ENCODE peak calls at places on chromosomes 13 and 19, in six cellular contexts. E, Y, N, A, F and J are unnamed samples.
A peak's percentile ranks its signal among the peaks of the same experiment; 100 is the strongest.

GRCh38 chr19:45154064-45154827 is 6.5 kb downstream of the NKPD1 start:
- DNase-seq in A (no peak), E (no peak), N (no peak), Y (no peak), F (no peak), J (no peak)

GRCh38 chr19:7294571-7295212 is 478 bp upstream of the INSR start:
- DNase-seq in Y (peak; percentile 39), N (no peak), E (no peak), A (peak; percentile 88), F (no peak), J (peak; percentile 92)

GRCh38 chr19:10402441-10403038 is 802 bp downstream of the CDC37 start:
- DNase-seq in F (no peak), N (no peak), E (no peak), Y (no peak), A (peak; percentile 68), J (no peak)

GRCh38 chr13:93603043-93603442 is 376.4 kb downstream of the GPC6 start:
- DNase-seq in E (no peak), F (peak; percentile 90), A (no peak), Y (no peak), N (no peak), J (no peak)

GRCh38 chr19:29530549-29531457 is 5.0 kb downstream of the VSTM2B start:
- DNase-seq in Y (no peak), E (no peak), F (no peak), N (no peak), A (no peak), J (peak; percentile 51)

GRCh38 chr13:103876571-103876970 is 810.4 kb upstream of the SLC10A2 start:
- DNase-seq in E (no peak), Y (no peak), A (no peak), N (no peak), F (peak; percentile 19), J (no peak)

GRCh38 chr19:5062799-5063198 is 93.9 kb downstream of the KDM4B start:
- DNase-seq in N (no peak), E (no peak), F (no peak), Y (no peak), A (no peak), J (no peak)

GRCh38 chr19:43561144-43561970 is 14.0 kb downstream of the XRCC1 start:
- DNase-seq in Y (no peak), A (no peak), F (no peak), E (no peak), N (no peak), J (no peak)

GRCh38 chr19:46630806-46631205 is 5.2 kb downstream of the GNG8 start:
- DNase-seq in F (no peak), Y (no peak), N (no peak), A (no peak), E (no peak), J (no peak)

GRCh38 chr13:50616101-50616500 is 227.4 kb downstream of the DLEU7 start:
- DNase-seq in Y (no peak), E (no peak), F (no peak), A (no peak), N (no peak), J (no peak)

GRCh38 chr19:35274323-35274722 is 5.6 kb downstream of the USF2 start:
- DNase-seq in F (no peak), A (no peak), Y (no peak), N (no peak), E (no peak), J (no peak)

GRCh38 chr19:6464070-6464873 is at the start of gene CRB3:
- DNase-seq in Y (no peak), N (no peak), E (peak; percentile 19), F (no peak), A (peak; percentile 93), J (peak; percentile 96)

GRCh38 chr19:708154-709141 is at the start of gene PALM:
- DNase-seq in N (no peak), Y (peak; percentile 23), E (no peak), F (no peak), A (no peak), J (no peak)

GRCh38 chr19:35986664-35987570 is 8.1 kb upstream of the SDHAF1 start:
- DNase-seq in E (no peak), N (no peak), F (no peak), A (peak; percentile 68), Y (no peak), J (no peak)

GRCh38 chr13:27599096-27599495 is 21.2 kb downstream of the LNX2 start:
- DNase-seq in F (no peak), E (no peak), Y (no peak), A (no peak), N (no peak), J (no peak)

GRCh38 chr13:70960841-70961443 is 852.7 kb upstream of the KLHL1 start:
- DNase-seq in E (no peak), N (no peak), A (no peak), F (no peak), Y (no peak), J (no peak)

GRCh38 chr19:47991191-47991808 is 670 bp downstream of the BSPH1 start:
- DNase-seq in A (no peak), Y (no peak), F (no peak), E (no peak), N (no peak), J (no peak)

GRCh38 chr13:36709136-36709895 is 35.5 kb downstream of the SERTM1 start:
- DNase-seq in Y (no peak), E (no peak), N (no peak), A (no peak), F (no peak), J (no peak)

GRCh38 chr13:111436446-111436845 is 116.0 kb downstream of the TEX29 start:
- DNase-seq in E (no peak), A (no peak), F (no peak), N (no peak), Y (no peak), J (no peak)

GRCh38 chr19:5326986-5327623 is 13.5 kb downstream of the PTPRS start:
- DNase-seq in N (no peak), F (no peak), A (no peak), Y (no peak), E (no peak), J (no peak)

GRCh38 chr13:43196171-43196611 is 172.8 kb downstream of the DNAJC15 start:
- DNase-seq in E (no peak), F (no peak), N (no peak), A (no peak), Y (no peak), J (no peak)

GRCh38 chr13:44364019-44364418 is 9.6 kb upstream of the SERP2 start:
- DNase-seq in N (no peak), A (no peak), F (no peak), E (no peak), Y (no peak), J (no peak)

GRCh38 chr19:41039806-41040205 is 48.4 kb upstream of the CYP2A13 start:
- DNase-seq in N (no peak), F (no peak), A (no peak), E (no peak), Y (no peak), J (no peak)

GRCh38 chr19:14544977-14545715 is 15.8 kb downstream of the TECR start:
- DNase-seq in Y (peak; percentile 93), E (no peak), F (no peak), N (no peak), A (no peak), J (peak; percentile 74)

GRCh38 chr19:35545855-35546381 is 492 bp downstream of the TMEM147 start:
- DNase-seq in F (no peak), Y (peak; percentile 53), N (peak; percentile 52), E (peak; percentile 27), A (peak; percentile 57), J (peak; percentile 76)

GRCh38 chr13:45540195-45540594 is 75.3 kb downstream of the ERICH6B start:
- DNase-seq in N (no peak), Y (no peak), A (no peak), F (no peak), E (no peak), J (no peak)

GRCh38 chr13:91101436-91101835 is 246.1 kb upstream of the MIR17HG start:
- DNase-seq in N (no peak), F (no peak), Y (no peak), A (no peak), E (no peak), J (no peak)

GRCh38 chr13:53782400-53783030 is 753.9 kb downstream of the OLFM4 start:
- DNase-seq in Y (peak; percentile 8), F (no peak), A (no peak), N (no peak), E (no peak), J (no peak)

GRCh38 chr19:917323-918151 is at the start of gene KISS1R:
- DNase-seq in Y (no peak), A (peak; percentile 75), F (no peak), N (no peak), E (no peak), J (peak; percentile 77)

GRCh38 chr13:62022369-62022768 is 606.7 kb upstream of the PCDH20 start:
- DNase-seq in Y (no peak), A (no peak), F (no peak), E (no peak), N (no peak), J (no peak)

GRCh38 chr13:27079421-27079958 is 92.1 kb downstream of the USP12 start:
- DNase-seq in A (no peak), Y (no peak), N (no peak), F (peak; percentile 81), E (no peak), J (no peak)

GRCh38 chr13:86608739-86609138 is 809.5 kb upstream of the SLITRK6 start:
- DNase-seq in N (no peak), F (no peak), A (no peak), E (no peak), Y (no peak), J (no peak)

GRCh38 chr19:46493236-46494114 is 2.2 kb downstream of the PNMA8B start:
- DNase-seq in Y (no peak), E (no peak), F (no peak), N (no peak), A (peak; percentile 55), J (peak; percentile 75)

GRCh38 chr19:32219881-32220552 is 125.4 kb upstream of the ZNF507 start:
- DNase-seq in N (no peak), E (no peak), F (no peak), Y (no peak), A (no peak), J (peak; percentile 22)

GRCh38 chr19:45059258-45059965 is 16.9 kb downstream of the ZNF296 start:
- DNase-seq in E (peak; percentile 77), F (no peak), A (peak; percentile 73), Y (peak; percentile 59), N (peak; percentile 70), J (peak; percentile 77)

GRCh38 chr19:41872775-41873647 is 4.1 kb upstream of the CD79A start:
- DNase-seq in A (peak; percentile 87), E (no peak), F (no peak), Y (peak; percentile 11), N (peak; percentile 56), J (peak; percentile 92)

GRCh38 chr13:48496271-48496670 is 36.6 kb downstream of the RCBTB2 start:
- DNase-seq in N (no peak), A (no peak), E (no peak), Y (no peak), F (no peak), J (no peak)

GRCh38 chr19:11130824-11131455 is 24.6 kb downstream of the SPC24 start:
- DNase-seq in A (peak; percentile 84), E (peak; percentile 44), N (peak; percentile 60), F (no peak), Y (peak; percentile 39), J (peak; percentile 83)

GRCh38 chr19:34428549-34429285 is 536 bp downstream of the UBA2 start:
- DNase-seq in N (peak; percentile 41), F (no peak), A (peak; percentile 59), E (no peak), Y (no peak), J (no peak)

GRCh38 chr13:24071016-24071415 is 89.5 kb upstream of the SPATA13 start:
- DNase-seq in Y (no peak), F (no peak), E (no peak), A (no peak), N (no peak), J (no peak)